ENCODE peak calls at places on chromosomes 11 and 22, in five cellular contexts. T is H1, O is IMR-90, C is neuronal stem cell, D is mesenchymal stem cell. I is an unnamed sample. For H3K79me1 and H3K4me1, the result is how much of the 10 kb centered on the place peaks cover.

GRCh38 chr11:106442032-106442431 is 364.6 kb downstream of the AASDHPPT start:
- DNase-seq in D (no peak), T (no peak), C (no peak), O (no peak), I (no peak)

GRCh38 chr11:27158763-27159679 is 118.4 kb downstream of the BBOX1 start:
- DNase-seq in T (peak), D (peak), C (peak), O (peak), I (peak)

GRCh38 chr11:3914807-3915206 is 59.3 kb downstream of the STIM1 start:
- DNase-seq in T (no peak), C (no peak), D (peak), O (no peak), I (no peak)

GRCh38 chr11:888290-889212 is 22.1 kb downstream of the CHID1 start:
- DNase-seq in T (no peak), O (no peak), D (no peak), C (no peak), I (no peak)

GRCh38 chr11:117823294-117823940 is 1.1 kb downstream of the FXYD2 start:
- DNase-seq in T (no peak), C (no peak), D (no peak), O (no peak), I (no peak)

GRCh38 chr11:15835705-15836411 is 520.5 kb downstream of the SOX6 start:
- DNase-seq in D (no peak), C (no peak), T (no peak), O (no peak), I (no peak)

GRCh38 chr11:93543292-93543977 is at the start of gene SMCO4:
- DNase-seq in O (peak), D (peak), T (peak), C (peak), I (peak)

GRCh38 chr11:2303627-2304155 is 1.9 kb downstream of the TSPAN32 start:
- DNase-seq in O (no peak), C (no peak), T (no peak), D (no peak), I (peak)

GRCh38 chr11:17750013-17750816 is 15.6 kb downstream of the KCNC1 start:
- DNase-seq in O (no peak), C (no peak), D (no peak), T (no peak), I (no peak)

GRCh38 chr11:63769719-63770443 is 1.3 kb upstream of the ZFTA start:
- DNase-seq in T (no peak), O (no peak), D (peak), C (peak), I (peak)

GRCh38 chr11:45756384-45757010 is 48.5 kb upstream of the SLC35C1 start:
- DNase-seq in C (no peak), D (no peak), O (no peak), T (no peak), I (no peak)

GRCh38 chr22:35664955-35665577 is 16.8 kb downstream of the APOL6 start:
- DNase-seq in C (no peak), D (no peak), T (no peak), O (no peak), I (no peak)

GRCh38 chr22:38296372-38296771 is 20.9 kb downstream of the CSNK1E start:
- DNase-seq in T (no peak), O (no peak), D (no peak), C (no peak), I (no peak)

GRCh38 chr11:68146704-68147474 is 25.7 kb upstream of the CHKA start:
- DNase-seq in T (no peak), O (peak), D (peak), C (no peak), I (no peak)

GRCh38 chr11:84608788-84609309 is 1018.3 kb downstream of the DLG2 start:
- DNase-seq in C (no peak), D (no peak), T (no peak), O (no peak), I (no peak)

GRCh38 chr11:95704865-95705264 is 84.7 kb downstream of the FAM76B start:
- DNase-seq in O (no peak), T (no peak), C (no peak), D (no peak), I (no peak)

GRCh38 chr11:70244698-70245097 is 25.8 kb upstream of the PPFIA1 start:
- DNase-seq in O (peak), C (no peak), D (peak), T (no peak), I (no peak)

GRCh38 chr11:70298243-70298915 is 27.9 kb downstream of the PPFIA1 start:
- DNase-seq in D (no peak), O (peak), C (no peak), T (no peak), I (no peak)

GRCh38 chr11:32960553-32961164 is 55.0 kb upstream of the DEPDC7 start:
- DNase-seq in D (peak), C (peak), O (peak), T (no peak), I (no peak)

GRCh38 chr11:77994434-77995362 is at the start of gene INTS4:
- DNase-seq in O (peak), T (peak), D (peak), C (peak), I (peak)

GRCh38 chr11:3840870-3841425 is at the start of gene RHOG:
- DNase-seq in C (peak), O (peak), D (peak), T (no peak), I (peak)

GRCh38 chr11:477042-477715 is 27.1 kb downstream of the PTDSS2 start:
- DNase-seq in D (no peak), C (no peak), T (no peak), O (no peak), I (no peak)

GRCh38 chr22:49946612-49947295 is 13.8 kb upstream of the PIM3 start:
- DNase-seq in O (no peak), T (no peak), C (no peak), D (no peak), I (peak)
- H3K79me1 ChIP-seq in O (under half), T (under half), C (under half), D (under half), I (under half)

GRCh38 chr22:22033803-22034468 is 51.3 kb upstream of the TOP3B start:
- DNase-seq in D (no peak), O (no peak), C (no peak), T (no peak), I (no peak)
- H3K4me1 ChIP-seq in D (under half), O (under half), C (under half), T (under half), I (under half)

GRCh38 chr22:44995282-44995597 is 14.6 kb downstream of the PHF21B start:
- DNase-seq in O (no peak), D (no peak), T (no peak), C (no peak), I (no peak)
- H3K79me1 ChIP-seq in O (under half), D (under half), T (under half), C (under half), I (under half)

GRCh38 chr22:19851291-19852176 is 3.1 kb downstream of the GNB1L start:
- DNase-seq in O (no peak), C (no peak), T (no peak), D (no peak), I (no peak)
- H3K4me1 ChIP-seq in O (under half), C (under half), T (under half), D (half or more), I (under half)

DNA sequence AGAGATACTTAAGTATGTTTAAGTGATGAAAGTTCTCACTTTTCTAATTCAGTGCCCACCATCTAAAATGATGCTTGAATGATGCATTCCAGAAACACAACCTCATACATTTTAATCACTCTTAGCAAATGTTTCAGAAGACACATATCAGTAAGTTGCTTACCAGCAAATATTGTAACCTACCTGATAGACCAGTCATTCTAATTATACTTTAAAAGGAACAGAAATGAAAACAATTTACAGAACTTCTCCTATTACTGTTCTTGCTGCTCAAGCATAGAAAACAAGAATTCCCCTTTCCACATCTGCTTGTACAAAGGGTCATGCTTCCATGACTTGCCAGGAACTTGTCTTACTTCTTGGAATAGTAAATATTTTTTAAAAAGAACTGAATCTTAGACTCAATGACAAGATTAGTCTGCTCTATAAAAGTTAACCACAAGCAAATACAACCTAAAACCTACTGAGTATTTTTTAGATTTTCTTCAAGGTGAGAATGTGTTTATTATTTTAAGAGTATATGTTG is 82.1 kb upstream of the SC5D start:
- DNase-seq in D (no peak), T (no peak), C (no peak), O (no peak), I (no peak)
- H3K79me1 ChIP-seq in D (under half), T (under half), C (under half), O (under half), I (under half)

DNA sequence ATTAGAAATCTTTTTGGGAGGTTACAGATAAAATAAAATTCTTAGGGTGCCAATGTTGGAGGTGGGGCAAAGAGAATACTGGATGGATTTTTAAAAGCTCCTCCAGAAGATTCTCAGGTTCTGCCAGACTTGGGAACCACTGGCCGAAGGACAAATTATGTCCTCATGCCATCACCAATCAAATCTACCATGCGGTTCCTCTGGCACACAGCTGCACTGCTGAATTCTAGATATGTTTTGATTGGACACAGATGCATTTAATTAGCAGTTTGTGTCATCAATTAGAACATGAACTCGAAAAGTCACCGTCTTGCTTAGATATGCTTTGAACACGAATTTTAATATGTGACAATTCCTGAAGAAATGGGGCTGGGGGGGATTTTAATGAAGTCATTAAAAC is 1269.2 kb downstream of the LRRC4C start:
- DNase-seq in D (no peak), O (no peak), C (no peak), T (no peak), I (no peak)
- H3K4me1 ChIP-seq in D (under half), O (under half), C (under half), T (under half), I (under half)

GRCh38 chr22:40729284-40729683 is 50.0 kb downstream of the MCHR1 start:
- DNase-seq in T (no peak), C (no peak), O (no peak), D (no peak), I (no peak)
- H3K79me1 ChIP-seq in T (under half), C (under half), O (under half), D (under half), I (under half)

GRCh38 chr22:40480996-40481395 is 110.6 kb downstream of the SGSM3 start:
- DNase-seq in O (no peak), C (no peak), D (no peak), T (no peak), I (no peak)

GRCh38 chr22:40482391-40482790 is 112.0 kb downstream of the SGSM3 start:
- DNase-seq in D (no peak), C (no peak), T (no peak), O (no peak), I (no peak)

GRCh38 chr22:40484906-40485660 is 114.7 kb downstream of the SGSM3 start:
- DNase-seq in T (no peak), C (no peak), D (peak), O (peak), I (no peak)

GRCh38 chr22:40479887-40480538 is 109.6 kb downstream of the SGSM3 start:
- DNase-seq in C (no peak), O (peak), D (no peak), T (no peak), I (no peak)

GRCh38 chr22:40482886-40483285 is 112.5 kb downstream of the SGSM3 start:
- DNase-seq in D (no peak), T (no peak), O (no peak), C (no peak), I (no peak)
- H3K4me1 ChIP-seq in D (under half), T (under half), O (under half), C (under half), I (under half)

I was measured in H9.